ENCODE peak calls at places on chromosomes 11 and 22, in seven cellular contexts. J is dorsolateral prefrontal cortex, E is NCI-H1417, C is NCI-H460, Q is substantia nigra, N is GF-D8, G is NB4. I is an unnamed sample.

GRCh38 chr11:2806351-2807058 is 79.1 kb downstream of the CDKN1C start:
- DNase-seq in J (peak; percentile 29), E (no peak), C (no peak), Q (no peak), N (no peak), G (no peak), I (no peak)

GRCh38 chr11:75627879-75628668 is 40.8 kb downstream of the MAP6 start:
- DNase-seq in J (no peak), E (no peak), C (no peak), Q (no peak), N (no peak), G (peak; percentile 19), I (no peak)

GRCh38 chr11:117183724-117184349 is 5.3 kb downstream of the SIDT2 start:
- DNase-seq in J (peak; percentile 8), E (no peak), C (no peak), Q (no peak), N (no peak), G (no peak), I (no peak)

GRCh38 chr11:2295971-2296912 is 5.5 kb downstream of the C11orf21 start:
- DNase-seq in J (peak; percentile 20), E (no peak), C (no peak), Q (no peak), N (no peak), G (peak; percentile 4), I (no peak)

GRCh38 chr11:22539851-22540376 is 85.7 kb downstream of the FANCF start:
- DNase-seq in J (no peak), E (peak; percentile 29), C (no peak), Q (no peak), N (no peak), G (peak; percentile 3), I (no peak)

GRCh38 chr11:69992943-69993694 is 85.0 kb upstream of the ANO1 start:
- DNase-seq in J (no peak), E (no peak), C (no peak), Q (no peak), N (no peak), G (no peak), I (no peak)

GRCh38 chr11:65429069-65429681 is 6.6 kb downstream of the NEAT1 start:
- DNase-seq in J (peak; percentile 15), E (no peak), C (peak; percentile 55), Q (no peak), N (no peak), G (peak; percentile 60), I (no peak)

GRCh38 chr11:66904981-66905521 is 48.2 kb downstream of the LRFN4 start:
- DNase-seq in J (no peak), E (no peak), C (no peak), Q (no peak), N (no peak), G (no peak), I (no peak)

GRCh38 chr11:65116370-65117205 is 913 bp downstream of the ZNHIT2 start:
- DNase-seq in J (no peak), E (peak; percentile 79), C (no peak), Q (no peak), N (peak; percentile 5), G (peak; percentile 70), I (peak; percentile 5)

GRCh38 chr22:31661851-31662667 is at the start of gene PISD:
- DNase-seq in J (peak; percentile 95), E (peak; percentile 94), C (peak; percentile 92), Q (peak; percentile 87), N (peak; percentile 85), G (peak; percentile 95), I (peak; percentile 95)

GRCh38 chr22:22955866-22956535 is 68.4 kb downstream of the IGLL5 start:
- DNase-seq in J (peak; percentile 76), E (peak; percentile 10), C (peak; percentile 47), Q (peak; percentile 75), N (peak; percentile 11), G (peak; percentile 79), I (peak; percentile 79)

GRCh38 chr11:9759519-9760179 is 95.8 kb downstream of the SWAP70 start:
- DNase-seq in J (peak; percentile 68), E (peak; percentile 84), C (peak; percentile 60), Q (no peak), N (peak; percentile 40), G (peak; percentile 99), I (peak; percentile 96)

GRCh38 chr22:43187171-43188099 is 501 bp upstream of the TTLL12 start:
- DNase-seq in J (peak; percentile 94), E (peak; percentile 89), C (peak; percentile 88), Q (peak; percentile 88), N (peak; percentile 87), G (peak; percentile 96), I (peak; percentile 93)

GRCh38 chr22:19872779-19873137 is 18.1 kb upstream of the GNB1L start:
- DNase-seq in J (no peak), E (peak; percentile 21), C (no peak), Q (no peak), N (no peak), G (no peak), I (no peak)

GRCh38 chr22:22061085-22062077 is 78.8 kb upstream of the TOP3B start:
- DNase-seq in J (peak; percentile 48), E (no peak), C (no peak), Q (no peak), N (peak; percentile 81), G (peak; percentile 93), I (peak; percentile 92)

GRCh38 chr11:74388678-74389327 is 9.4 kb downstream of the PGM2L1 start:
- DNase-seq in J (no peak), E (peak; percentile 66), C (peak; percentile 38), Q (peak; percentile 58), N (no peak), G (peak; percentile 71), I (peak; percentile 37)

GRCh38 chr11:39641749-39642148 is 1817.7 kb downstream of the LRRC4C start:
- DNase-seq in J (no peak), E (no peak), C (no peak), Q (no peak), N (no peak), G (no peak), I (no peak)

GRCh38 chr11:58625826-58626460 is 3.5 kb downstream of the CNTF start:
- DNase-seq in J (no peak), E (no peak), C (no peak), Q (no peak), N (no peak), G (no peak), I (no peak)

GRCh38 chr11:113896156-113896879 is 8.3 kb upstream of the HTR3B start:
- DNase-seq in J (peak; percentile 45), E (peak; percentile 42), C (peak; percentile 17), Q (peak; percentile 27), N (no peak), G (peak; percentile 56), I (peak; percentile 4)

GRCh38 chr11:47918882-47919495 is 61.4 kb upstream of the PTPRJ start:
- DNase-seq in J (no peak), E (no peak), C (no peak), Q (no peak), N (no peak), G (no peak), I (no peak)

GRCh38 chr22:31148953-31149627 is 8.8 kb upstream of the PLA2G3 start:
- DNase-seq in J (peak; percentile 73), E (peak; percentile 47), C (peak; percentile 65), Q (peak; percentile 44), N (peak; percentile 6), G (peak; percentile 73), I (peak; percentile 52)

GRCh38 chr22:21734540-21735197 is 925 bp downstream of the YPEL1 start:
- DNase-seq in J (no peak), E (peak; percentile 32), C (no peak), Q (no peak), N (peak; percentile 2), G (peak; percentile 63), I (peak; percentile 41)

GRCh38 chr11:55811067-55811466 is at the start of gene OR5L1:
- DNase-seq in J (no peak), E (no peak), C (no peak), Q (no peak), N (no peak), G (no peak), I (no peak)

GRCh38 chr11:92461478-92461877 is 236.9 kb downstream of the FAT3 start:
- DNase-seq in J (no peak), E (no peak), C (no peak), Q (no peak), N (no peak), G (no peak), I (no peak)

GRCh38 chr11:33699515-33700424 is 856 bp downstream of the C11orf91 start:
- DNase-seq in J (no peak), E (no peak), C (no peak), Q (no peak), N (no peak), G (peak; percentile 97), I (no peak)

GRCh38 chr11:108235192-108235591 is 12.3 kb downstream of the ATM start:
- DNase-seq in J (no peak), E (no peak), C (no peak), Q (no peak), N (no peak), G (no peak), I (no peak)

GRCh38 chr11:123434262-123434661 is 4.2 kb downstream of the GRAMD1B start:
- DNase-seq in J (no peak), E (no peak), C (no peak), Q (no peak), N (no peak), G (peak; percentile 60), I (no peak)

GRCh38 chr11:11382858-11383532 is 29.9 kb upstream of the CSNK2A3 start:
- DNase-seq in J (no peak), E (peak; percentile 27), C (no peak), Q (no peak), N (no peak), G (no peak), I (no peak)

GRCh38 chr11:13160302-13160701 is 117.3 kb upstream of the BMAL1 start:
- DNase-seq in J (no peak), E (no peak), C (no peak), Q (peak; percentile 7), N (no peak), G (no peak), I (no peak)

GRCh38 chr11:69898123-69898522 is 78.9 kb upstream of the FGF3 start:
- DNase-seq in J (no peak), E (no peak), C (no peak), Q (no peak), N (no peak), G (no peak), I (no peak)

GRCh38 chr22:17694193-17694592 is 55.6 kb downstream of the BCL2L13 start:
- DNase-seq in J (no peak), E (no peak), C (no peak), Q (no peak), N (no peak), G (no peak), I (no peak)

GRCh38 chr11:101880208-101880607 is 34.6 kb upstream of the CEP126 start:
- DNase-seq in J (no peak), E (peak; percentile 12), C (peak; percentile 35), Q (no peak), N (peak; percentile 42), G (peak; percentile 63), I (peak; percentile 3)

GRCh38 chr22:46619240-46619829 is 851 bp upstream of the GRAMD4 start:
- DNase-seq in J (no peak), E (no peak), C (no peak), Q (no peak), N (no peak), G (peak; percentile 55), I (peak; percentile 30)

GRCh38 chr11:26247340-26247739 is 84.6 kb upstream of the ANO3 start:
- DNase-seq in J (no peak), E (no peak), C (no peak), Q (no peak), N (no peak), G (no peak), I (no peak)

GRCh38 chr11:124481365-124482323 is 36.1 kb upstream of the OR8B8 start:
- DNase-seq in J (no peak), E (peak; percentile 29), C (peak; percentile 40), Q (no peak), N (peak; percentile 52), G (peak; percentile 73), I (peak; percentile 84)

I was measured in MV-4-11.